ENCODE peak calls at places on chromosome 2, in six cellular contexts. C is NCI-H774, O is erythroblast, Q is T follicular helper cell, T is RKO, P is sigmoid colon. F is an unnamed sample.

GRCh38 chr2:143700865-143701264 is 571.6 kb downstream of the ARHGAP15 start:
- DNase-seq in T (no peak), P (no peak), Q (no peak), C (no peak), O (no peak), F (no peak)

GRCh38 chr2:214185546-214185945 is 225.3 kb upstream of the VWC2L start:
- DNase-seq in C (no peak), T (no peak), O (no peak), P (no peak), Q (no peak), F (no peak)

GRCh38 chr2:233439191-233439590 is 84.9 kb downstream of the DGKD start:
- DNase-seq in P (peak), T (no peak), Q (no peak), C (no peak), O (no peak), F (no peak)

GRCh38 chr2:54396107-54396506 is 60.0 kb upstream of the SPTBN1 start:
- DNase-seq in O (no peak), C (no peak), Q (no peak), P (no peak), T (no peak), F (peak)

GRCh38 chr2:241904011-241904718 is 34.6 kb downstream of the RTP5 start:
- DNase-seq in C (no peak), P (no peak), Q (no peak), T (no peak), O (no peak), F (no peak)

GRCh38 chr2:96933528-96933927 is 52.9 kb downstream of the FAM178B start:
- DNase-seq in Q (no peak), C (peak), O (no peak), P (no peak), T (no peak), F (no peak)

GRCh38 chr2:20221939-20222768 is 2.8 kb downstream of the SDC1 start:
- DNase-seq in P (no peak), C (no peak), O (no peak), T (no peak), Q (no peak), F (no peak)

GRCh38 chr2:166410828-166411472 is 35.2 kb upstream of the SCN9A start:
- DNase-seq in C (no peak), Q (no peak), T (peak), P (no peak), O (no peak), F (peak)

GRCh38 chr2:23601301-23601965 is 216.5 kb downstream of the KLHL29 start:
- DNase-seq in P (no peak), T (no peak), Q (no peak), C (no peak), O (no peak), F (no peak)

GRCh38 chr2:129548880-129549279 is 430.6 kb upstream of the RAB6C start:
- DNase-seq in O (no peak), P (no peak), Q (no peak), C (no peak), T (no peak), F (no peak)

GRCh38 chr2:186559370-186559769 is 30.5 kb upstream of the ITGAV start:
- DNase-seq in Q (no peak), T (no peak), C (no peak), O (no peak), P (no peak), F (no peak)

GRCh38 chr2:199261936-199262335 is 195.8 kb downstream of the SATB2 start:
- DNase-seq in T (no peak), C (no peak), P (no peak), Q (no peak), O (no peak), F (no peak)

F was measured in RWPE1.